ENCODE peak calls at places on chromosomes 12 and 14, in eight cellular contexts. W, T, Q, M, E, J, P and V are unnamed samples.

GRCh38 chr14:99481745-99482099 is 513 bp downstream of the CCNK start:
- DNase-seq in M (peak), E (no peak), P (no peak), J (no peak), Q (no peak), W (no peak), T (peak), V (peak)

GRCh38 chr12:50985322-50985721 is 33.0 kb downstream of the HIGD1C start:
- DNase-seq in J (no peak), M (peak), E (peak), Q (no peak), T (peak), P (no peak), W (no peak), V (no peak)

GRCh38 chr12:116384629-116385485 is 107.4 kb upstream of the MED13L start:
- DNase-seq in T (no peak), W (peak), E (no peak), M (no peak), P (no peak), J (no peak), Q (no peak), V (no peak)

GRCh38 chr14:67963960-67964359 is 144.4 kb downstream of the RAD51B start:
- DNase-seq in E (no peak), J (no peak), T (no peak), P (no peak), Q (no peak), M (no peak), W (no peak), V (no peak)

GRCh38 chr12:120842595-120842994 is 61.6 kb downstream of the SPPL3 start:
- DNase-seq in Q (no peak), J (peak), P (no peak), W (no peak), E (no peak), M (no peak), T (no peak), V (no peak)

GRCh38 chr14:44782775-44783238 is 178.9 kb downstream of the KLHL28 start:
- DNase-seq in W (no peak), Q (no peak), J (no peak), P (no peak), T (no peak), M (no peak), E (no peak), V (no peak)

GRCh38 chr12:51721281-51721940 is 127.1 kb downstream of the FIGNL2 start:
- DNase-seq in W (peak), Q (no peak), E (no peak), T (no peak), M (no peak), P (peak), J (peak), V (peak)

GRCh38 chr12:13982010-13982409 is 608 bp upstream of the GRIN2B start:
- DNase-seq in J (peak), T (no peak), P (peak), W (no peak), M (no peak), Q (peak), E (no peak), V (no peak)

GRCh38 chr14:103624860-103625259 is 4.2 kb upstream of the KLC1 start:
- DNase-seq in M (peak), E (peak), T (peak), P (peak), W (peak), J (peak), Q (peak), V (peak)

GRCh38 chr12:112839386-112839972 is 47.9 kb downstream of the RPH3A start:
- DNase-seq in T (peak), Q (no peak), J (no peak), W (no peak), E (peak), M (no peak), P (no peak), V (no peak)

GRCh38 chr14:96588410-96589249 is 86.4 kb downstream of the PAPOLA start:
- DNase-seq in W (no peak), T (no peak), J (no peak), E (no peak), P (peak), Q (no peak), M (no peak), V (no peak)

GRCh38 chr12:109377139-109377685 is 29.5 kb downstream of the MYO1H start:
- DNase-seq in M (no peak), E (no peak), J (peak), P (no peak), T (no peak), W (no peak), Q (no peak), V (no peak)

GRCh38 chr12:32595251-32595650 is 83.8 kb upstream of the DNM1L start:
- DNase-seq in Q (no peak), E (no peak), J (no peak), T (peak), P (no peak), W (no peak), M (no peak), V (no peak)

GRCh38 chr14:50830932-50831703 is at the start of gene NIN:
- DNase-seq in E (peak), T (peak), P (peak), W (peak), Q (peak), M (peak), J (peak), V (peak)

GRCh38 chr12:80157640-80158039 is 58.3 kb downstream of the OTOGL start:
- DNase-seq in T (no peak), W (no peak), Q (no peak), M (no peak), E (no peak), P (no peak), J (no peak), V (no peak)

GRCh38 chr14:20609215-20610001 is 18.2 kb upstream of the RNASE12 start:
- DNase-seq in J (peak), M (peak), E (peak), Q (peak), P (peak), W (peak), T (peak), V (peak)

GRCh38 chr12:7433276-7433822 is 10.6 kb downstream of the CD163L1 start:
- DNase-seq in P (no peak), J (no peak), Q (no peak), W (no peak), M (no peak), T (peak), E (peak), V (no peak)

GRCh38 chr12:70920251-70920851 is at the start of gene PTPRR:
- DNase-seq in M (no peak), E (no peak), P (peak), T (no peak), W (no peak), J (peak), Q (no peak), V (no peak)

GRCh38 chr14:69719501-69719951 is 47.4 kb upstream of the SRSF5 start:
- DNase-seq in W (peak), P (peak), E (no peak), M (no peak), T (no peak), Q (peak), J (peak), V (no peak)

GRCh38 chr14:50512463-50512862 is 19.9 kb downstream of the MAP4K5 start:
- DNase-seq in M (no peak), Q (no peak), P (no peak), J (no peak), E (no peak), W (no peak), T (no peak), V (no peak)

GRCh38 chr12:115261249-115261648 is 577.3 kb upstream of the TBX3 start:
- DNase-seq in P (no peak), W (no peak), J (no peak), Q (no peak), T (no peak), M (no peak), E (no peak), V (no peak)

GRCh38 chr12:113874326-113874725 is 91.8 kb downstream of the RBM19 start:
- DNase-seq in Q (no peak), E (no peak), M (no peak), P (no peak), J (no peak), W (no peak), T (peak), V (no peak)

GRCh38 chr14:42606839-42607238 is 1000.2 kb downstream of the LRFN5 start:
- DNase-seq in T (no peak), M (no peak), P (no peak), W (no peak), J (no peak), E (no peak), Q (no peak), V (no peak)

GRCh38 chr14:51533160-51533559 is 118.5 kb upstream of the FRMD6 start:
- DNase-seq in P (no peak), W (no peak), Q (no peak), E (no peak), M (no peak), T (peak), J (no peak), V (no peak)

GRCh38 chr12:59453461-59453860 is 142.4 kb upstream of the SLC16A7 start:
- DNase-seq in W (no peak), P (no peak), T (no peak), Q (no peak), M (no peak), J (no peak), E (no peak), V (no peak)

GRCh38 chr12:124548854-124549378 is 18.5 kb downstream of the NCOR2 start:
- DNase-seq in W (no peak), E (no peak), J (no peak), P (peak), T (peak), Q (peak), M (peak), V (no peak)

GRCh38 chr12:27177716-27178115 is 66.4 kb upstream of the STK38L start:
- DNase-seq in E (no peak), J (no peak), M (no peak), T (no peak), Q (no peak), W (no peak), P (no peak), V (no peak)

GRCh38 chr12:103626498-103626897 is 39.4 kb downstream of the STAB2 start:
- DNase-seq in E (peak), P (no peak), W (peak), T (no peak), J (peak), M (no peak), Q (peak), V (no peak)

GRCh38 chr14:42930058-42930457 is 1323.4 kb downstream of the LRFN5 start:
- DNase-seq in E (no peak), T (no peak), M (no peak), P (no peak), W (no peak), J (peak), Q (peak), V (no peak)

GRCh38 chr14:90759370-90760054 is 56.7 kb downstream of the TTC7B start:
- DNase-seq in Q (no peak), E (no peak), W (peak), M (no peak), P (no peak), J (no peak), T (no peak), V (no peak)

GRCh38 chr14:92373336-92373735 is 50.4 kb downstream of the SLC24A4 start:
- DNase-seq in E (no peak), J (no peak), M (no peak), W (no peak), T (no peak), P (no peak), Q (no peak), V (no peak)

GRCh38 chr14:73696466-73697390 is 17.5 kb downstream of the PNMA1 start:
- DNase-seq in J (no peak), W (no peak), E (peak), P (no peak), Q (no peak), M (no peak), T (peak), V (peak)

GRCh38 chr14:73695082-73695481 is 19.1 kb downstream of the PNMA1 start:
- DNase-seq in P (no peak), W (no peak), J (no peak), M (no peak), E (no peak), T (no peak), Q (no peak), V (no peak)

GRCh38 chr14:73700325-73700724 is 13.9 kb downstream of the PNMA1 start:
- DNase-seq in T (no peak), W (no peak), Q (no peak), E (peak), M (no peak), P (no peak), J (no peak), V (no peak)

GRCh38 chr14:73694083-73694482 is 20.1 kb downstream of the PNMA1 start:
- DNase-seq in J (no peak), P (no peak), E (no peak), W (no peak), M (no peak), Q (no peak), T (no peak), V (no peak)

GRCh38 chr14:73695997-73696396 is 18.2 kb downstream of the PNMA1 start:
- DNase-seq in E (no peak), M (no peak), Q (no peak), T (no peak), P (no peak), J (no peak), W (no peak), V (no peak)
- H3K4me3 ChIP-seq in E (no peak), M (no peak), Q (no peak), T (no peak), P (no peak), J (no peak), W (no peak), V (peak)

GRCh38 chr14:101977311-101978071 is 13.1 kb downstream of the DYNC1H1 start:
- DNase-seq in J (no peak), E (no peak), P (no peak), M (no peak), Q (no peak), T (no peak), W (no peak), V (no peak)
- H3K27ac ChIP-seq in J (no peak), E (no peak), P (no peak), M (no peak), Q (no peak), T (no peak), W (no peak), V (no peak)

DNA sequence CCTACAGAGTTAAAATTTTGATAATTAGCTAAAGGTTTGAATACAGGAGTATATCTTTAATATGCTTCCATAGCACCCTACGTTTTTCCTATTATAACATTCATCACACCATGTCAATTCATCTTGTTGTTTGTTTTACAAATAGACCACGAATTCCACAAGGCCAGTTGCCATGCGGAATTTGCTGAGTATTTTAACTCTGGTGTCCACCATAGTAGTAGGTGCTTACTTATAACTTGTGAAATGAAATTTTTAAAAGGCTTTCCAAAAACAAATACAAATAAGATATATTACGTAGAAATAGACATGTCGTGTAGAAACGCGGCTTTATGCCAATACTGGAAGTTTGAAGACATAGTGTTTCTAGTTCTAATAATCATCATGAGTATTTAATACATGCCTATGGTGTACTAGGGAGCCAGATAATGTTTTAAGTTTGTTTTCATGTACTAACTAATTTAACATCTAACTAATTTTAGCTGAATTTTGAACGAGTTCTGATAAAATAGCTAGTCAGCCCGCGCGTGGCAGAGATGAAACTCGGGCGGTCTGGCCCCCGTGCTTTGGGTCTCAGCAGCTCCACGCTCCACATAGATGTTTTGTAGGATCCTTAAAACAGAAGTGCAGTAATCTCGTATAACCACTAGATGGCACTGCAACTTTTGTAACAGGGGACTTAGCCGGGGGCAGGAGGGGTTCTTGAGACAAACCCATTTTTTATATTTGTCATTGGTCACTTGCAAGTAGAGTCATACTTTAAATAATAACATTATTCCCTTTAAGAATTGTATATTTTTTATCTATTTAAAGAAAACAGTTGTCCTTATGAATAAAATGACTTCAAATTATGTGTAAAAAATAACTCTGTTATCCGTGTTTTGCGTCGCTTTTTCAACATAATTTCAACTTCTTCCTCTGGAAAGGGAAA is 10.2 kb downstream of the CD69 start:
- DNase-seq in W (no peak), M (peak), J (peak), E (peak), Q (peak), P (peak), T (peak), V (peak)
- H3K4me3 ChIP-seq in W (no peak), M (no peak), J (no peak), E (no peak), Q (no peak), P (no peak), T (no peak), V (peak)

DNA sequence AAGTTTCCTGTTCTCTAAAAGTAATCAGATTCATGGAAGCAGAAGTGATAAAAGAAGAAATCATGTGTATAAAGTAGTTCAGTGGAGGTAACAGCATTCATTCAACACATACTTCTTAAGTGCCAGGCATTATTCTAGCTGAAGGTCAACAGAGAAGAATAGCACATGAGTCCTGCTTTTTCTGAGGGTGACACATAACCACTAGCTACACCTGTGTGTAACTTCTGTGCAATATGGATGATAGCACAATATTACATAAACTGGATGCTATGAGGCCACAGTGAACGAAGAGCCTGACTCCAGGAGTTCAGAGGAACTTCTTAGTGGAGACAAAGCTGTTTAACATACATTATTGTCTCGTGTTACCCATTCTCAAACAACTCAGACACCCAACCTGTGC is 114.3 kb upstream of the PCED1B start:
- DNase-seq in J (no peak), Q (no peak), P (no peak), E (no peak), T (no peak), M (no peak), W (no peak), V (no peak)
- H3K27ac ChIP-seq in J (peak), Q (no peak), P (no peak), E (no peak), T (peak), M (no peak), W (peak), V (no peak)

DNA sequence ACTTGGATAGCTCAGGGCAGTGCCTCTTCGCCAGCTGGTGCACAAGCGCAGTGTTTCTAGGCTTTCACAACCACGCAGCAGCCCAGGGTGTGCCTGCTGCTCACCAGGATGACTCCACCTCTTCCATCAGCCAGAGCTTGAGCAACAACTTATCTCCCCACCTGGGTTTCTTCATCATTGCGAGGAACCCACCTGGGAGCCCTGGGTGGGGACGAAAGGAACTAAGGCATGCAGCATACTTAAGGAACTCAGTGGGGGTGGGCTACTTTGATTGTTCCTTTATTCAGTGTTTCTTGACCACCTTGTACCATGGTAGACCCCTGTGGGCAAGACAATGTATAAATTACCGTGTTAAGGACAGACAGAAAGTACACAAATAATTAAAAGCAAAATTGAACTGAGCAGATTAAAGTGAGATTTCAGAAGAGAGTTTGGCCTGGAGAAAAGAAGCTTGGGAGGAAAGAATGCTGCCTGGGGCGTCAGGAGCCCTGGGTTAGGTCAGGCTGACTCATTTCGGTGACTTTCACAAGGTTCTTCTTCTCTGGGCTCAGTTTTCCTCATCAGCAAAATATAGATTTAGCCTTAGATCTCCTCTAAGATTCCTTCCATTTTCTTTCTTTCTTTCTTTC is 22.9 kb downstream of the KRT18 start:
- DNase-seq in P (no peak), Q (peak), E (peak), M (peak), T (peak), J (peak), W (no peak), V (no peak)
- H3K4me3 ChIP-seq in P (no peak), Q (no peak), E (no peak), M (no peak), T (no peak), J (no peak), W (no peak), V (no peak)

DNA sequence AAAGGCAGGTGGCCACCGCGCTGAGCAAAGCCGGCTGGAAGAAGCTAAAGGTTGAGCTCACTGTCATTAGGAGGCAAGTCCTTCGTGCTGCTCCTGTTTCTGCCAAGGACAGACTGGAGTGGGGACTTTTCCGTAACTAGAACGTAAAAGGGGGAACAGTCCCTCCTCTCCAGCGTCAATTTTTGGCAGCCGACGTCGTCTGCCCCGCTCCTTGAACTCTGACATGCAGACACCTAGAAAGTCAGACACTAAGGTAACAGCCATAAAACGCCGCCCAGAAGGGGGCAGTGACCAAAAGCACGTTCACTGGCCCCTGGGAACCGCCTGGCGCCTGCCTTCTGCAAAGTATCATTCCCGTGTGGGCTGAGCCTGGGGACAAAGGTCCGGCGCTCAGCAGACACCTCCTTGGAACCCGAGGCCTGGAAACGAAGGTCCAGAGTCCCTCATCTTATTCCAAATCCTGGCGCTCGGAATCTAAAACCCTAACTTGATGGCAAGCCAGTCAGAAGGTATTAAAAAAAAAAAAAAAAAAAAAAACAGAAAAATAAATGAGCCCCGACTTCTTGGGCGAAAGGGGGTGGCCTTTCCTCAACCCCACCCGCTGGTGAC is 1.1 kb upstream of the LRP1 start:
- DNase-seq in E (peak), J (peak), M (peak), W (peak), Q (peak), P (no peak), T (peak), V (peak)
- H3K27ac ChIP-seq in E (peak), J (no peak), M (peak), W (peak), Q (peak), P (peak), T (no peak), V (no peak)

DNA sequence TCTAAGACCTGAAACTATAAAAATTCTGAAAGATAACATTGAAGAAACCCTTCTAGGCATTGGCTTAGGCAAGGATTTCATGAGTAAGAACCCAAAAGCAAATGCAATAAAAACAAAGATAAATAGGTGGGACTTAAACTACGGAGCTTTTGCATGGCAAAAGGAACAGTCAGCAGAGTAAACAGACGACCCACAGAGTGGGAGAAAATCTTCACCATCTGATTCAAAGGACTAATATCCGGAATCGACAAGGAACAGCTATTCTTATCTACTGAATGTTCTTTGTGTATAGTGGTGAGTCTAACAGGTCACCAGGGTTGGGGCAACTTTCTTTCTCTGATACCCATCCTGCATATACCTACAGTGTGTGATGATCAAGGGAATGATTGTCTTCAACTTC is 198.6 kb downstream of the CCDC91 start:
- DNase-seq in E (no peak), Q (no peak), J (no peak), M (no peak), T (no peak), P (no peak), W (no peak), V (no peak)
- H3K4me3 ChIP-seq in E (no peak), Q (no peak), J (no peak), M (no peak), T (no peak), P (no peak), W (no peak), V (no peak)